ENCODE peak calls at places on chromosomes 1 and 21, in seven cellular contexts. N is transverse colon, E is HCT116, D is A549, Q is stomach, O is ovary, P is breast epithelium. Y is an unnamed sample.

GRCh38 chr1:235246022-235246948 is 81.7 kb downstream of the ARID4B start:
- DNase-seq in N (no peak), E (no peak), D (no peak), Q (no peak), O (no peak), P (no peak), Y (no peak)

GRCh38 chr1:203557390-203557789 is 63.4 kb downstream of the OPTC start:
- DNase-seq in N (peak), E (no peak), D (no peak), Q (no peak), O (peak), P (no peak), Y (no peak)

GRCh38 chr1:8862528-8862927 is 16.0 kb downstream of the ENO1 start:
- DNase-seq in N (no peak), E (no peak), D (no peak), Q (no peak), O (no peak), P (no peak), Y (no peak)

GRCh38 chr21:40254540-40255455 is 387.6 kb downstream of the PCP4 start:
- DNase-seq in N (no peak), E (no peak), D (no peak), Q (no peak), O (no peak), P (no peak), Y (no peak)

GRCh38 chr1:225691377-225691776 is 38.5 kb upstream of the ENAH start:
- DNase-seq in N (no peak), E (no peak), D (no peak), Q (no peak), O (no peak), P (no peak), Y (no peak)

GRCh38 chr1:2506007-2506860 is 20.2 kb downstream of the PANK4 start:
- DNase-seq in N (no peak), E (no peak), D (no peak), Q (no peak), O (no peak), P (no peak), Y (no peak)

GRCh38 chr1:41994195-41994894 is 75.6 kb upstream of the HIVEP3 start:
- DNase-seq in N (no peak), E (no peak), D (no peak), Q (no peak), O (no peak), P (no peak), Y (no peak)

GRCh38 chr1:56414728-56415224 is 164.6 kb downstream of the PLPP3 start:
- DNase-seq in N (no peak), E (no peak), D (peak), Q (peak), O (no peak), P (no peak), Y (no peak)

GRCh38 chr1:103949714-103950113 is 200.0 kb downstream of the AMY1C start:
- DNase-seq in N (no peak), E (no peak), D (no peak), Q (no peak), O (no peak), P (no peak), Y (no peak)

GRCh38 chr1:169584483-169585144 is 1.7 kb downstream of the F5 start:
- DNase-seq in N (no peak), E (no peak), D (no peak), Q (no peak), O (no peak), P (no peak), Y (no peak)

GRCh38 chr1:229694053-229694693 is 68.1 kb downstream of the URB2 start:
- DNase-seq in N (peak), E (no peak), D (no peak), Q (peak), O (peak), P (no peak), Y (no peak)

GRCh38 chr1:19456915-19457554 is 28.3 kb downstream of the CAPZB start:
- DNase-seq in N (no peak), E (no peak), D (no peak), Q (no peak), O (no peak), P (no peak), Y (no peak)

GRCh38 chr1:5552787-5553484 is 439.3 kb downstream of the NPHP4 start:
- DNase-seq in N (no peak), E (no peak), D (no peak), Q (no peak), O (no peak), P (no peak), Y (no peak)

GRCh38 chr1:210558302-210558701 is 229.6 kb downstream of the HHAT start:
- DNase-seq in N (no peak), E (no peak), D (no peak), Q (peak), O (peak), P (no peak), Y (no peak)

GRCh38 chr1:18059206-18059605 is 48.4 kb upstream of the IGSF21 start:
- DNase-seq in N (no peak), E (no peak), D (no peak), Q (no peak), O (no peak), P (no peak), Y (no peak)

GRCh38 chr21:29640233-29640554 is 299.6 kb downstream of the GRIK1 start:
- DNase-seq in N (no peak), E (no peak), D (no peak), Q (no peak), O (no peak), P (no peak), Y (no peak)

GRCh38 chr21:45302082-45303061 is 14.7 kb upstream of the POFUT2 start:
- DNase-seq in N (peak), E (no peak), D (no peak), Q (peak), O (peak), P (no peak), Y (no peak)

GRCh38 chr1:69409731-69410456 is 157.8 kb upstream of the LRRC7 start:
- DNase-seq in N (no peak), E (no peak), D (no peak), Q (no peak), O (no peak), P (no peak), Y (no peak)

GRCh38 chr1:203610061-203610460 is 16.6 kb upstream of the ATP2B4 start:
- DNase-seq in N (no peak), E (no peak), D (no peak), Q (no peak), O (no peak), P (no peak), Y (no peak)

GRCh38 chr21:31514598-31514997 is 144.9 kb upstream of the SOD1 start:
- DNase-seq in N (no peak), E (no peak), D (no peak), Q (no peak), O (no peak), P (no peak), Y (no peak)

GRCh38 chr1:64842244-64842643 is 97.4 kb downstream of the RAVER2 start:
- DNase-seq in N (no peak), E (no peak), D (no peak), Q (no peak), O (no peak), P (no peak), Y (no peak)

GRCh38 chr1:203202431-203203245 is 16.1 kb upstream of the CHI3L1 start:
- DNase-seq in N (peak), E (no peak), D (no peak), Q (peak), O (no peak), P (no peak), Y (no peak)

GRCh38 chr1:96365076-96365475 is 356.5 kb upstream of the PTBP2 start:
- DNase-seq in N (no peak), E (no peak), D (no peak), Q (no peak), O (no peak), P (no peak), Y (no peak)

GRCh38 chr1:168755800-168756418 is 26.9 kb upstream of the DPT start:
- DNase-seq in N (no peak), E (no peak), D (no peak), Q (no peak), O (no peak), P (no peak), Y (no peak)

GRCh38 chr1:53255031-53255430 is 16.7 kb upstream of the MAGOH start:
- DNase-seq in N (no peak), E (no peak), D (no peak), Q (no peak), O (no peak), P (no peak), Y (no peak)

GRCh38 chr1:15254521-15254920 is 7.5 kb downstream of the FHAD1 start:
- DNase-seq in N (no peak), E (no peak), D (no peak), Q (no peak), O (no peak), P (no peak), Y (no peak)

GRCh38 chr1:237875291-237875690 is 15.4 kb downstream of the ZP4 start:
- DNase-seq in N (no peak), E (no peak), D (no peak), Q (no peak), O (no peak), P (no peak), Y (no peak)

GRCh38 chr1:177077006-177077405 is 87.5 kb downstream of the ASTN1 start:
- DNase-seq in N (no peak), E (no peak), D (no peak), Q (no peak), O (no peak), P (no peak), Y (no peak)

GRCh38 chr1:227273557-227273956 is 44.7 kb downstream of the CDC42BPA start:
- DNase-seq in N (no peak), E (no peak), D (no peak), Q (no peak), O (no peak), P (no peak), Y (no peak)

GRCh38 chr21:46048926-46049889 is 48.7 kb upstream of the COL6A2 start:
- DNase-seq in N (peak), E (no peak), D (no peak), Q (peak), O (peak), P (peak), Y (no peak)

GRCh38 chr1:160546942-160547341 is 23.9 kb upstream of the SLAMF6 start:
- DNase-seq in N (no peak), E (no peak), D (no peak), Q (no peak), O (no peak), P (no peak), Y (no peak)

GRCh38 chr1:42680045-42680444 is 2.2 kb upstream of the YBX1 start:
- DNase-seq in N (no peak), E (no peak), D (no peak), Q (no peak), O (no peak), P (no peak), Y (no peak)

GRCh38 chr1:47984175-47984789 is 12.9 kb downstream of the TRABD2B start:
- DNase-seq in N (no peak), E (no peak), D (no peak), Q (no peak), O (no peak), P (no peak), Y (no peak)

GRCh38 chr1:241531195-241532172 is 694 bp upstream of the KMO start:
- DNase-seq in N (no peak), E (peak), D (peak), Q (no peak), O (no peak), P (no peak), Y (no peak)

GRCh38 chr1:92877081-92877711 is 45.4 kb downstream of the RPL5 start:
- DNase-seq in N (no peak), E (no peak), D (no peak), Q (no peak), O (no peak), P (no peak), Y (no peak)

GRCh38 chr1:117883620-117884019 is 45.8 kb downstream of the GDAP2 start:
- DNase-seq in N (no peak), E (no peak), D (no peak), Q (no peak), O (no peak), P (no peak), Y (no peak)

GRCh38 chr1:87121732-87122163 is 206.9 kb upstream of the LMO4 start:
- DNase-seq in N (no peak), E (no peak), D (no peak), Q (no peak), O (no peak), P (no peak), Y (no peak)

GRCh38 chr1:37807555-37808368 is at the start of the genes C1orf122 and YRDC:
- DNase-seq in N (peak), E (peak), D (peak), Q (peak), O (peak), P (peak), Y (peak)
- TF ChIP-seq POLR2A in N (peak), E (peak), D (peak), Q (no peak), O (peak), P (peak), Y (peak)

DNA sequence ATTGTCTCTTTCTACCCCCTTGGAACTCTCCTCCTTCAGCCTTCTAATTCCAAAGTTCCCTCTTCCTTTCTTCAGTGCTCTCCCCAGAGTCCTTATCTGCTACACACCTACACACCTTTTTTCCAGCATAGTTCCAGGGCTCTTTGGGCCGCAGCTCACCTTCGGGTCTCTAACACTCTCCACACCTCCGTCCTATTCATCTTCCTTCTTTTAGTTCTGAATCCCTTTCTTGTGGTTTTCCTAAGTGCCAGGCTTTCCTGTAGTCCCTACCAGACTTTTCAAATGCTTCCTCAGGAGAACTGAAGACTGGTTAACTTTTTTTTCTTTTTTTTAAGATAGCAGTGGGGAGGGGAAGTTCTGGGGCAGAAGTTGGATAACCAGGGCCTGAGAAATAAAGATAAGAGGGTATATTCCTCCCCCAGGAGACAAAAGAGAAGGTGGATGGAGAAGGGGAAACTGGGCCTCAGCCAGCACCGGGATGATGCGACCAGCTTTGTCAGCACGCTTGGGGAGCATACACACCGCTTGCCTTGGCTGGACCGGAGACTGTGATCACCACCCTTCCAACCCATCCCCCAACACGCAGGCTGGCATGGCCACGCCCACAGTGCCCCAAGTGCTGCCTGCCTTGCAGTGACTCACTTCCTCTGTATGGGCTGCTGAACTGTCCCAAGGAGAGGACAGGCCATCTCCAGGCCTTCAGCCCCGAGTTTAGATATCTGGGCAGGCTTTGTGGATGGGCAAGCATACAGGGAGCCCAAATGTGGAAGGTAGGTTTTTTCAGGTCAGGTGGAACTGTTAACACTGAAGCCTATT is 2.5 kb upstream of the CERS2 start:
- DNase-seq in N (peak), E (peak), D (peak), Q (peak), O (peak), P (peak), Y (no peak)
- TF ChIP-seq POLR2A in N (no peak), E (peak), D (peak), Q (no peak), O (no peak), P (no peak), Y (no peak)

DNA sequence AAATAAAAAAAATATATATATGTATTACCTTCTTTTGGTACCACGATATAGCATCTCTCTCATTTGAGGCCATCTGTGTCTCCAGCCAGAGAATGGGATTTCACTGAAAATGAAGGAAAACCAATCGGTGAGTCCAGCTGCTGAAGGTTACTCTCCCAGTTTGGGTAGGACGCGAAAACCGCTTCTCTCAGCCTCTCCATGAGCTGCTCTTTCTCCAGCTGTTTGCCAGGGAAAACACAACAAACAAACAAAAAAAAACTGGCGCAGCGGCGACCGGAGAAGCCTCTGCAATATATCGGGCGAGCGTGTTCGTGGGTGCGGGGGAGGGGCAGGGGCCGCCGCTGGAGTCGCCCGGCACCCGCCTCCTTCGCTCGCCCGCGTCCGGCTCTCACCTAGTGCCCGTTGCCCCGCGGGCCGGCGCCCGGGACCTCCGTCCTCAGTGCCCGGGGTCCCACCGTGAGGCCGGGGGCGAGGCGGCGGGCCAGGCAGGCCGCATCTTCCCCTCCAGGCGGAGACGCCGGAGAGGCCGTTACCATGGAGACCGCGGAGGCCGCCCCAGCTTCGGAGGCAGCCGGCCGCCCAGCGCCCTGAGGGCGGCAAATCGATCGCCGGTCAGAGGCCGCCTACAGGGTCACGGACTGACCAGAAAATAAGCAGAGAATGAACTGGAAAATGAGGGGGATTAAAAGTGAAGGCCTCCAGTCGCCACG is 500 bp downstream of the PHTF1 start:
- DNase-seq in N (peak), E (peak), D (peak), Q (peak), O (peak), P (peak), Y (peak)
- TF ChIP-seq POLR2A in N (no peak), E (no peak), D (no peak), Q (no peak), O (no peak), P (no peak), Y (no peak)

DNA sequence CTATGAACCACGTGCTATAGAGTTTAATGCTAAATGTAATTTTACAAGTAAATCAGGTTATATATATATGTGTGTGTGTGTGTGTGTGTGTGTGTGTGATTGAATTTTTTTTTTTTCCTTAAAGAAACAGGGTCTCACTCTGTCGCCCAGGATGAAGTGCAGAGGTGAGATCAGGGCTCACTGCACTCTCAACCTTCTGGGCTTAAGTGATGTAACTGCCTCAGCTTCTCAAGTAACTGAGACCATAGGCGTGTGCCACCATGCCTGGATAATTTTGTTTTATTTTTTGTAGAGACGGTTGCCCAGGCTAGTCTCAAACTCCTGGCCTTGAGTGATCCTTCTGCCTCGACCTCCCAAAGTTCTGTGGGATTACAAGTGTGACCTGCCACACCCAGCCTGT is 26.3 kb downstream of the POU2F1 start:
- DNase-seq in N (no peak), E (no peak), D (no peak), Q (no peak), O (no peak), P (no peak), Y (no peak)
- TF ChIP-seq POLR2A in N (no peak), E (no peak), D (no peak), Q (no peak), O (no peak), P (no peak), Y (no peak)

GRCh38 chr21:43718872-43719747 is at the start of gene PDXK:
- DNase-seq in N (peak), E (peak), D (peak), Q (peak), O (peak), P (peak), Y (peak)
- TF ChIP-seq POLR2A in N (peak), E (peak), D (peak), Q (no peak), O (peak), P (no peak), Y (no peak)

DNA sequence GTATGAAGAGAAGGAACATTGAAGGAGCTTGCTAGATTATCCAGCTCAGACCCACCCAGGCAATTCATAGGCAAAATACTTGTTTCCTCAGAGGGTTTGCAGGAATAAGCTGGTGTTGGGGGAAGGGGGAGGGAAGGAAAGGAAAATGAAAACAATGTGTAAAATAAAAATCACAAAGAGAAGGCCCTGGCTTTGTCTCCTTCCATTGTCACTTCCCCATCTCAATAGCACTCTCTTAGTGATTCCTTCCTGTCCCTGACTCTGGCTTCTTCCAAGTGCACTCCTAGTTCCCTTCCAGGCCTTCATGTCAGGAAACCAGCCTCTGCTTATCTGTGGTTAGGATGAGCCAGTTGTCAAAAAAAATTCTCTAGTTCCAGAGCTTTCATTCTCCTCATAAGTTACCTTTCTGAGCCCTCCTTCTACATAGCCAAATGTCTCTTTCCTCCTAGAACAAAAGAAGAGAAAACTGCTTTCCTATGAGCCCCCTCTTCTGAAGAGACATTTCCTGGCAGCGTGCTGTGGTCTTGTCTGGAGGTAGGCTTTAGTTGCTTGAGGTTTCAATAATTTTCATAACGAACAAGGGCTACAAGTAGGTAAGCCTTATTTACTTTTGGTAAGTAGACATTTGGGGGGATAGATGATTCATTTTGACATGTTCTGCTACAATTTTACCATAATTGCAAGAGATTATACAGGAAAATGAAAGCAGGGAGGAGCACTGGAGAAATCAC is 45.7 kb downstream of the FASLG start:
- DNase-seq in N (no peak), E (no peak), D (no peak), Q (no peak), O (no peak), P (no peak), Y (no peak)
- TF ChIP-seq POLR2A in N (no peak), E (no peak), D (no peak), Q (no peak), O (no peak), P (no peak), Y (no peak)

Y was measured in GM12891.